ENCODE peak calls at places on chromosomes 2 and 18, in four cellular contexts. P is stomach, F is A549, W is AG09319. A is an unnamed sample.

GRCh38 chr2:191976436-191976835 is 129.5 kb upstream of the CAVIN2 start:
- DNase-seq in W (peak; percentile 35), F (peak; percentile 1), P (no peak), A (no peak)

GRCh38 chr2:168687314-168687713 is 115.1 kb upstream of the NOSTRIN start:
- DNase-seq in W (no peak), P (no peak), F (peak; percentile 18), A (no peak)

GRCh38 chr2:187499941-187500532 is 52.0 kb upstream of the CALCRL start:
- DNase-seq in P (peak; percentile 63), F (peak; percentile 74), W (peak; percentile 24), A (peak; percentile 57)

GRCh38 chr2:42858140-42859005 is 66.0 kb upstream of the HAAO start:
- DNase-seq in F (no peak), W (no peak), P (no peak), A (no peak)

GRCh38 chr18:3579701-3580100 is 129.7 kb downstream of the TGIF1 start:
- DNase-seq in W (no peak), F (no peak), P (no peak), A (no peak)

GRCh38 chr2:42698940-42699339 is 65.0 kb downstream of the OXER1 start:
- DNase-seq in F (no peak), W (no peak), P (no peak), A (no peak)

GRCh38 chr2:143885461-143885860 is 634.5 kb downstream of the ZEB2 start:
- DNase-seq in W (no peak), F (no peak), P (no peak), A (no peak)

GRCh38 chr2:144509001-144509545 is 10.8 kb downstream of the ZEB2 start:
- DNase-seq in P (no peak), W (no peak), F (no peak), A (no peak)

DNA sequence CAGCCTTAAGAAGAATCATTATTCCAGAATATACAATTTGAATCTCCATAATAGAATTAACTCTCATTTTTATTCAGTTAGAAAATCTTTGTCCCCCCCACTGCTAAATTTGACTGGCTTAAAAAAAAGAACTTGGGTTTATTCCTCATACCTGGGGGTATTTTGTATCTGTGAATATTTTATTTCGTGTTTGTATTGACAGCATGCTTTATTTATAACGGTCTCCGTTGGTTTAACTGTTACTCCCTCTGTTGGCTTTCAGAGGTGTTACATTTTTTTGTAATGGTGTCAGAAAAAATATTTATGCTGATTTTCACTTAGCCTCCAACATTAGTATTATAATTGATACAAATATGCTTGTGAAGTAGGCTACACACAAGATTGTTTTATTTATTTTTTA is 109.1 kb downstream of the HAUS1 start:
- DNase-seq in W (no peak), F (peak; percentile 14), P (no peak), A (no peak)
- TF ChIP-seq CTCF in W (peak; percentile 33), F (peak; percentile 49), P (no peak), A (peak; percentile 68)

DNA sequence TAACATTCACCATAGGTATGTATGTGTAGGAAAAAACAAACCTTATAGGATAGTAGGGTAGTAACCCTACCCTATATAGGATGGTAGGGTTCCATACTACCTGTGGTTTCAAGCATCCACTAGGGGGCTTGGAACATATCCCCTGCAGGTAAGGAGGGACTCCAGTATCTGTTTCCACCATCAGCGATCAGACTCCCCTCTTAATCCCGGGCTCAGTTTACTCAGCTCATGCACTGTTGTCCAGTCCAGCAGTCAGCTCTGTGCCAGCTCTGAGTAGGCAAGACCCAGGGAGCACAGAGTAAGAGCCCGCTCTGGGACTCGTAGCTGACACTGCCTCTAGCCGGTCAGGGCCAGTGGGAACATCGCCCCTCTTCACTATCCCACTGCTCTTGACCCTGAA is 61.7 kb downstream of the MEX3C start:
- DNase-seq in W (no peak), P (no peak), F (peak; percentile 15), A (no peak)
- TF ChIP-seq CTCF in W (peak; percentile 1), P (no peak), F (peak; percentile 28), A (peak; percentile 19)

GRCh38 chr2:107336536-107336935 is 450.6 kb upstream of the ST6GAL2 start:
- DNase-seq in P (no peak), W (no peak), F (no peak), A (no peak)
- TF ChIP-seq CTCF in P (no peak), W (no peak), F (no peak), A (no peak)

GRCh38 chr18:35029770-35030169 is 11.4 kb upstream of the MAPRE2 start:
- DNase-seq in P (no peak), W (no peak), F (no peak), A (no peak)
- TF ChIP-seq CTCF in P (no peak), W (no peak), F (no peak), A (no peak)

GRCh38 chr18:80200932-80201672 is 46.2 kb downstream of the PARD6G start:
- DNase-seq in W (no peak), F (no peak), P (no peak), A (no peak)

GRCh38 chr18:80198994-80199748 is 48.1 kb downstream of the PARD6G start:
- DNase-seq in F (no peak), P (no peak), W (no peak), A (no peak)

GRCh38 chr18:80198391-80198790 is 48.9 kb downstream of the PARD6G start:
- DNase-seq in W (no peak), F (no peak), P (no peak), A (no peak)

GRCh38 chr18:80201739-80202138 is 45.6 kb downstream of the PARD6G start:
- DNase-seq in W (no peak), P (no peak), F (no peak), A (no peak)

GRCh38 chr18:80200171-80200931 is 47.0 kb downstream of the PARD6G start:
- DNase-seq in P (no peak), F (peak; percentile 29), W (no peak), A (no peak)
- TF ChIP-seq CTCF in P (no peak), F (peak; percentile 32), W (no peak), A (no peak)

GRCh38 chr18:76376668-76377358 is 118.2 kb downstream of the ZNF516 start:
- DNase-seq in W (no peak), P (no peak), F (no peak), A (no peak)
- TF ChIP-seq CTCF in W (no peak), P (no peak), F (no peak), A (no peak)

GRCh38 chr2:232322560-232323327 is 55.8 kb upstream of the ALPP start:
- DNase-seq in P (peak; percentile 13), F (no peak), W (no peak), A (no peak)

GRCh38 chr2:232320038-232320790 is 58.3 kb upstream of the ALPP start:
- DNase-seq in F (no peak), P (peak; percentile 26), W (no peak), A (no peak)

GRCh38 chr2:232319117-232320037 is 59.2 kb upstream of the ALPP start:
- DNase-seq in P (no peak), F (no peak), W (no peak), A (no peak)

GRCh38 chr2:232321817-232322559 is 56.6 kb upstream of the ALPP start:
- DNase-seq in P (peak; percentile 17), W (no peak), F (no peak), A (no peak)

GRCh38 chr2:232321156-232321816 is 57.3 kb upstream of the ALPP start:
- DNase-seq in P (peak; percentile 23), F (no peak), W (no peak), A (no peak)
- TF ChIP-seq CTCF in P (no peak), F (peak; percentile 6), W (no peak), A (no peak)